ENCODE peak calls at places on chromosomes 5 and 9, in seven cellular contexts. One of them, this sample, is unnamed.

GRCh38 chr5:56183507-56183906 is 49.6 kb downstream of the ANKRD55 start:
- DNase-seq in kidney: no peak
- DNase-seq in AG10803: peak; percentile 83
- DNase-seq in pancreas: no peak
- DNase-seq in fibroblast of the aortic adventitia: peak; percentile 92
- DNase-seq in body of pancreas: no peak
- DNase-seq in cardiac fibroblast: peak; percentile 97
- DNase-seq in this sample: peak; percentile 88

GRCh38 chr5:154276932-154277331 is 86.4 kb downstream of the GALNT10 start:
- DNase-seq in fibroblast of the aortic adventitia: peak; percentile 99
- DNase-seq in body of pancreas: peak; percentile 45
- DNase-seq in AG10803: peak; percentile 98
- DNase-seq in pancreas: no peak
- DNase-seq in cardiac fibroblast: peak; percentile 91
- DNase-seq in kidney: no peak
- DNase-seq in this sample: peak; percentile 97

GRCh38 chr5:148491015-148491792 is 107.4 kb downstream of the FBXO38 start:
- DNase-seq in kidney: no peak
- DNase-seq in AG10803: no peak
- DNase-seq in body of pancreas: no peak
- DNase-seq in pancreas: no peak
- DNase-seq in cardiac fibroblast: no peak
- DNase-seq in fibroblast of the aortic adventitia: no peak
- DNase-seq in this sample: no peak

GRCh38 chr5:138186002-138186447 is 7.1 kb downstream of the KIF20A start:
- DNase-seq in body of pancreas: no peak
- DNase-seq in fibroblast of the aortic adventitia: no peak
- DNase-seq in cardiac fibroblast: no peak
- DNase-seq in pancreas: no peak
- DNase-seq in AG10803: no peak
- DNase-seq in kidney: no peak
- DNase-seq in this sample: no peak

GRCh38 chr9:87375397-87376073 is 122.1 kb upstream of the DAPK1 start:
- DNase-seq in pancreas: no peak
- DNase-seq in body of pancreas: no peak
- DNase-seq in AG10803: peak; percentile 75
- DNase-seq in kidney: no peak
- DNase-seq in fibroblast of the aortic adventitia: peak; percentile 29
- DNase-seq in cardiac fibroblast: peak; percentile 34
- DNase-seq in this sample: peak; percentile 31

GRCh38 chr5:54610197-54610898 is 92.8 kb downstream of the SNX18 start:
- DNase-seq in AG10803: peak; percentile 83
- DNase-seq in fibroblast of the aortic adventitia: no peak
- DNase-seq in body of pancreas: peak; percentile 19
- DNase-seq in kidney: no peak
- DNase-seq in pancreas: no peak
- DNase-seq in cardiac fibroblast: peak; percentile 29
- DNase-seq in this sample: peak; percentile 29

GRCh38 chr5:39513236-39513635 is 88.5 kb upstream of the DAB2 start:
- DNase-seq in cardiac fibroblast: peak; percentile 41
- DNase-seq in pancreas: no peak
- DNase-seq in fibroblast of the aortic adventitia: peak; percentile 70
- DNase-seq in AG10803: peak; percentile 39
- DNase-seq in kidney: no peak
- DNase-seq in body of pancreas: no peak
- DNase-seq in this sample: no peak

GRCh38 chr9:128296340-128297220 is 20.5 kb downstream of the SWI5 start:
- DNase-seq in body of pancreas: no peak
- DNase-seq in kidney: no peak
- DNase-seq in pancreas: no peak
- DNase-seq in fibroblast of the aortic adventitia: no peak
- DNase-seq in cardiac fibroblast: no peak
- DNase-seq in AG10803: no peak
- DNase-seq in this sample: no peak

GRCh38 chr5:143372187-143372829 is 31.2 kb downstream of the NR3C1 start:
- DNase-seq in pancreas: no peak
- DNase-seq in fibroblast of the aortic adventitia: peak; percentile 57
- DNase-seq in body of pancreas: peak; percentile 20
- DNase-seq in AG10803: peak; percentile 51
- DNase-seq in cardiac fibroblast: peak; percentile 43
- DNase-seq in kidney: no peak
- DNase-seq in this sample: peak; percentile 37

GRCh38 chr9:101791938-101792337 is 53.5 kb upstream of the GRIN3A start:
- DNase-seq in fibroblast of the aortic adventitia: peak; percentile 0
- DNase-seq in AG10803: no peak
- DNase-seq in body of pancreas: peak; percentile 37
- DNase-seq in cardiac fibroblast: peak; percentile 29
- DNase-seq in kidney: no peak
- DNase-seq in pancreas: no peak
- DNase-seq in this sample: peak; percentile 36

GRCh38 chr5:15510816-15511215 is 10.8 kb downstream of the FBXL7 start:
- DNase-seq in pancreas: no peak
- DNase-seq in kidney: no peak
- DNase-seq in cardiac fibroblast: peak; percentile 17
- DNase-seq in body of pancreas: no peak
- DNase-seq in AG10803: peak; percentile 91
- DNase-seq in fibroblast of the aortic adventitia: no peak
- DNase-seq in this sample: no peak

GRCh38 chr9:36217256-36217968 is 26.7 kb downstream of the CLTA start:
- DNase-seq in fibroblast of the aortic adventitia: no peak
- DNase-seq in kidney: no peak
- DNase-seq in AG10803: no peak
- DNase-seq in body of pancreas: no peak
- DNase-seq in cardiac fibroblast: no peak
- DNase-seq in pancreas: no peak
- DNase-seq in this sample: no peak

GRCh38 chr5:108953940-108954339 is 206.2 kb downstream of the FER start:
- DNase-seq in body of pancreas: no peak
- DNase-seq in fibroblast of the aortic adventitia: no peak
- DNase-seq in kidney: no peak
- DNase-seq in AG10803: no peak
- DNase-seq in pancreas: no peak
- DNase-seq in cardiac fibroblast: no peak
- DNase-seq in this sample: no peak

GRCh38 chr5:133589286-133589685 is 23.1 kb downstream of the FSTL4 start:
- DNase-seq in cardiac fibroblast: no peak
- DNase-seq in fibroblast of the aortic adventitia: no peak
- DNase-seq in kidney: no peak
- DNase-seq in AG10803: no peak
- DNase-seq in body of pancreas: no peak
- DNase-seq in pancreas: no peak
- DNase-seq in this sample: no peak

GRCh38 chr5:98581416-98581999 is 192.0 kb upstream of the RGMB start:
- DNase-seq in kidney: no peak
- DNase-seq in AG10803: peak; percentile 86
- DNase-seq in pancreas: no peak
- DNase-seq in body of pancreas: peak; percentile 13
- DNase-seq in cardiac fibroblast: peak; percentile 60
- DNase-seq in fibroblast of the aortic adventitia: peak; percentile 78
- DNase-seq in this sample: peak; percentile 50

GRCh38 chr9:100499866-100500265 is 26.9 kb downstream of the TMEFF1 start:
- DNase-seq in cardiac fibroblast: no peak
- DNase-seq in kidney: no peak
- DNase-seq in AG10803: no peak
- DNase-seq in body of pancreas: no peak
- DNase-seq in pancreas: no peak
- DNase-seq in fibroblast of the aortic adventitia: no peak
- DNase-seq in this sample: no peak

GRCh38 chr5:58582411-58583393 is at the start of gene RAB3C:
- DNase-seq in AG10803: peak; percentile 90
- DNase-seq in kidney: peak; percentile 96
- DNase-seq in cardiac fibroblast: peak; percentile 91
- DNase-seq in body of pancreas: peak; percentile 97
- DNase-seq in pancreas: peak; percentile 92
- DNase-seq in fibroblast of the aortic adventitia: peak; percentile 86
- DNase-seq in this sample: peak; percentile 96

GRCh38 chr9:79107911-79108676 is 463.7 kb upstream of the TLE4 start:
- DNase-seq in pancreas: no peak
- DNase-seq in AG10803: peak; percentile 58
- DNase-seq in cardiac fibroblast: peak; percentile 40
- DNase-seq in kidney: no peak
- DNase-seq in fibroblast of the aortic adventitia: no peak
- DNase-seq in body of pancreas: no peak
- DNase-seq in this sample: no peak

GRCh38 chr9:135356796-135357195 is 122.8 kb upstream of the PPP1R26 start:
- DNase-seq in fibroblast of the aortic adventitia: no peak
- DNase-seq in cardiac fibroblast: no peak
- DNase-seq in body of pancreas: no peak
- DNase-seq in kidney: no peak
- DNase-seq in AG10803: no peak
- DNase-seq in pancreas: no peak
- DNase-seq in this sample: no peak

GRCh38 chr5:106755789-106756188 is 914.9 kb downstream of the EFNA5 start:
- DNase-seq in body of pancreas: no peak
- DNase-seq in AG10803: no peak
- DNase-seq in kidney: no peak
- DNase-seq in fibroblast of the aortic adventitia: no peak
- DNase-seq in pancreas: no peak
- DNase-seq in cardiac fibroblast: no peak
- DNase-seq in this sample: no peak

GRCh38 chr5:138148811-138149210 is 9.6 kb upstream of the NME5 start:
- DNase-seq in kidney: no peak
- DNase-seq in AG10803: peak; percentile 83
- DNase-seq in body of pancreas: peak; percentile 7
- DNase-seq in pancreas: no peak
- DNase-seq in cardiac fibroblast: peak; percentile 88
- DNase-seq in fibroblast of the aortic adventitia: peak; percentile 93
- DNase-seq in this sample: peak; percentile 61

GRCh38 chr5:141521244-141521781 is 32.4 kb downstream of the PCDHGC5 start:
- DNase-seq in cardiac fibroblast: peak; percentile 99
- DNase-seq in kidney: no peak
- DNase-seq in AG10803: peak; percentile 99
- DNase-seq in body of pancreas: peak; percentile 47
- DNase-seq in fibroblast of the aortic adventitia: peak; percentile 100
- DNase-seq in pancreas: no peak
- DNase-seq in this sample: peak; percentile 98
- H3K4me3 ChIP-seq in cardiac fibroblast: no peak overlapping the region
- H3K4me3 ChIP-seq in kidney: no peak overlapping the region
- H3K4me3 ChIP-seq in AG10803: no peak overlapping the region
- H3K4me3 ChIP-seq in body of pancreas: no peak overlapping the region
- H3K4me3 ChIP-seq in fibroblast of the aortic adventitia: no peak overlapping the region
- H3K4me3 ChIP-seq in pancreas: no peak overlapping the region
- H3K4me3 ChIP-seq in this sample: no peak overlapping the region

GRCh38 chr5:57413145-57413544 is 69.5 kb downstream of the ACTBL2 start:
- DNase-seq in fibroblast of the aortic adventitia: no peak
- DNase-seq in pancreas: no peak
- DNase-seq in cardiac fibroblast: no peak
- DNase-seq in AG10803: no peak
- DNase-seq in kidney: no peak
- DNase-seq in body of pancreas: no peak
- DNase-seq in this sample: no peak

GRCh38 chr5:57410374-57411320 is 72.0 kb downstream of the ACTBL2 start:
- DNase-seq in body of pancreas: no peak
- DNase-seq in kidney: no peak
- DNase-seq in fibroblast of the aortic adventitia: no peak
- DNase-seq in cardiac fibroblast: no peak
- DNase-seq in pancreas: no peak
- DNase-seq in AG10803: no peak
- DNase-seq in this sample: no peak

GRCh38 chr5:57414857-57415256 is 67.8 kb downstream of the ACTBL2 start:
- DNase-seq in body of pancreas: no peak
- DNase-seq in AG10803: peak; percentile 9
- DNase-seq in fibroblast of the aortic adventitia: no peak
- DNase-seq in pancreas: no peak
- DNase-seq in cardiac fibroblast: no peak
- DNase-seq in kidney: no peak
- DNase-seq in this sample: no peak

GRCh38 chr5:57412680-57413079 is 69.9 kb downstream of the ACTBL2 start:
- DNase-seq in pancreas: no peak
- DNase-seq in fibroblast of the aortic adventitia: peak; percentile 47
- DNase-seq in kidney: no peak
- DNase-seq in AG10803: no peak
- DNase-seq in cardiac fibroblast: no peak
- DNase-seq in body of pancreas: no peak
- DNase-seq in this sample: no peak

DNA sequence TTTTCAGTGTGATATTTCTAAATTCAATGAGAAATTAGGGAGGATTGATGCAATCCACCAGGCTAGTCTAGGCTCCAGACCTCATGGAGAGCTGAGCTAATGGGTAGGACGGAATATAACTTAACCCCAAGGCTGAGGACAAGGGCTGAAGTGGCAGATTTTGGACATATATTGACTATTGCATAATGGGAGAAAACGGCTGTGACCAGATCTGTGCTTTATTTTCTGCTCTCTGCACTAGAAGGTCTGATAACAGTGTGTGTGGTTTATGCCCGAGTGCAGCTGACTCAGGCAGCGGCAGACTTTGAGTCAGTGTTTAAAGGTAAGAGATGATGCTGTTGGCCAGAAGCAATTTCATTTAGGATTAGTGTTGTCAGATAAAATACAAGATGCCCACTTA is 70.6 kb downstream of the ACTBL2 start:
- DNase-seq in cardiac fibroblast: peak; percentile 66
- DNase-seq in fibroblast of the aortic adventitia: peak; percentile 94
- DNase-seq in kidney: no peak
- DNase-seq in body of pancreas: no peak
- DNase-seq in pancreas: no peak
- DNase-seq in AG10803: peak; percentile 34
- DNase-seq in this sample: peak; percentile 80
- H3K4me3 ChIP-seq in cardiac fibroblast: no peak overlapping the region
- H3K4me3 ChIP-seq in fibroblast of the aortic adventitia: peak overlapping the region; percentile 3
- H3K4me3 ChIP-seq in kidney: no peak overlapping the region
- H3K4me3 ChIP-seq in body of pancreas: no peak overlapping the region
- H3K4me3 ChIP-seq in pancreas: no peak overlapping the region
- H3K4me3 ChIP-seq in AG10803: no peak overlapping the region
- H3K4me3 ChIP-seq in this sample: no peak overlapping the region

DNA sequence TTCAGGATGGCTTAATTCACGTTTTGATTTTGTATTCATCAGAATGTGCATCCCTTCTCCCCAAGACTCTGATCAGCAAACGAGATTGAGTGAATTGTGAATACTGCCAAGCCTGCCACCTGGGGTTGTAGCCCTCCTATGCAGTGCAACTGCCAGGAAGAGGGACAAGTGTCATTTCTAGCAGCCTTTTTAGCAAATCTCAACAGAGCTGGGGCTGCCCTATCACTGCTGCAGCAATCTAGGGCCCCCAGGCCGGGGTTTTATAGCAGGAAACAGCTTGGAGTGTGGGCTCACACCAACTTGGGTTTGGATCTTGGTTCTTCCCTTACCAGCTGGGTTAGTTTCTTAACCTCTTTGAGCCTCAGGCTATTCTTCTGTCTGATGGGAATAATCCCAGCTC is 4.0 kb downstream of the CSF1R start:
- DNase-seq in pancreas: no peak
- DNase-seq in cardiac fibroblast: no peak
- DNase-seq in AG10803: no peak
- DNase-seq in kidney: no peak
- DNase-seq in body of pancreas: no peak
- DNase-seq in fibroblast of the aortic adventitia: no peak
- DNase-seq in this sample: no peak
- H3K4me3 ChIP-seq in pancreas: no peak overlapping the region
- H3K4me3 ChIP-seq in cardiac fibroblast: no peak overlapping the region
- H3K4me3 ChIP-seq in AG10803: no peak overlapping the region
- H3K4me3 ChIP-seq in kidney: no peak overlapping the region
- H3K4me3 ChIP-seq in body of pancreas: no peak overlapping the region
- H3K4me3 ChIP-seq in fibroblast of the aortic adventitia: no peak overlapping the region
- H3K4me3 ChIP-seq in this sample: no peak overlapping the region

DNA sequence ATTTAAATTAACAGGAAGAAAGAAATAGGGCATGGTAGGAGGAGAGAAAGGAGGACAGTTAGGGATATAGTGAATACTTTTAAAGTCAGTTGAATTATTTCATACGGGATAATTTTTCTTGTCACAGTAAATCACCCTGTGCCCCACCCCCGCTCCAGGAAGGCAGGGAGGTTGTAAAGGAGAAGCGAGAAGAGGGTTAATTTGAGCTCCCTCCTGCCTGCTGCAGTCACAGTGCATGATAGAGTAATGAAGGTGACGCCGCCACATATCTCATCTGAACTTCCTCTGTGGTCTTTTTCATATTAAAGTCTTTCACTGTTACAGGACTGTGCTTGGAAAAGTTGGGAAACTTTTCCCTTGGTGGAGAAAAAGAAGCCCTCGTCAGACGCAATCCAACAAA is 896 bp upstream of the PCSK5 start:
- DNase-seq in body of pancreas: peak; percentile 8
- DNase-seq in fibroblast of the aortic adventitia: no peak
- DNase-seq in cardiac fibroblast: no peak
- DNase-seq in AG10803: no peak
- DNase-seq in kidney: no peak
- DNase-seq in pancreas: no peak
- DNase-seq in this sample: no peak
- H3K4me3 ChIP-seq in body of pancreas: peak overlapping the region; percentile 48
- H3K4me3 ChIP-seq in fibroblast of the aortic adventitia: peak overlapping the region; percentile 84
- H3K4me3 ChIP-seq in cardiac fibroblast: peak overlapping the region; percentile 75
- H3K4me3 ChIP-seq in AG10803: peak overlapping the region; percentile 69
- H3K4me3 ChIP-seq in kidney: peak overlapping the region; percentile 96
- H3K4me3 ChIP-seq in pancreas: peak overlapping the region; percentile 80
- H3K4me3 ChIP-seq in this sample: peak overlapping the region; percentile 73